ENCODE peak calls at places on chromosomes 3 and 15, in seven cellular contexts. K is prostate gland, X is right cardiac atrium, N is tibial nerve, F is GM06990, T is uterus, M is body of pancreas. D is an unnamed sample.
A peak's percentile ranks its signal among the peaks of the same experiment; 100 is the strongest.

GRCh38 chr3:136838641-136839555 is 20.0 kb downstream of the SLC35G2 start:
- DNase-seq in F (no peak), T (no peak), M (no peak), N (no peak), K (no peak), X (no peak), D (no peak)

GRCh38 chr15:23039917-23040281 is 530 bp upstream of the TUBGCP5 start:
- DNase-seq in N (no peak), X (peak; percentile 63), F (no peak), T (no peak), M (no peak), K (no peak), D (no peak)

GRCh38 chr15:61685971-61686370 is 374.3 kb downstream of the VPS13C start:
- DNase-seq in K (no peak), F (no peak), T (no peak), N (no peak), M (no peak), X (no peak), D (no peak)

GRCh38 chr15:97692317-97693015 is 268.0 kb upstream of the ARRDC4 start:
- DNase-seq in X (peak; percentile 47), K (no peak), N (no peak), M (no peak), T (no peak), F (no peak), D (no peak)

GRCh38 chr15:29920515-29920914 is 98.2 kb upstream of the TJP1 start:
- DNase-seq in M (peak; percentile 60), T (no peak), X (no peak), F (no peak), N (no peak), K (peak; percentile 66), D (no peak)

GRCh38 chr15:51135276-51135675 is 40.6 kb upstream of the TNFAIP8L3 start:
- DNase-seq in F (no peak), X (no peak), K (no peak), T (no peak), M (no peak), N (no peak), D (no peak)

GRCh38 chr15:25850154-25851111 is 12.7 kb downstream of the ATP10A start:
- DNase-seq in X (peak; percentile 94), K (peak; percentile 51), T (peak; percentile 66), N (peak; percentile 49), M (peak; percentile 60), F (peak; percentile 74), D (no peak)

GRCh38 chr3:51373658-51374421 is 11.3 kb upstream of the MANF start:
- DNase-seq in F (no peak), M (no peak), X (no peak), T (no peak), K (no peak), N (no peak), D (no peak)

GRCh38 chr15:25787855-25788521 is 75.1 kb downstream of the ATP10A start:
- DNase-seq in N (no peak), M (peak; percentile 31), X (peak; percentile 73), F (no peak), K (no peak), T (no peak), D (no peak)

GRCh38 chr15:48723964-48724363 is 78.5 kb upstream of the FBN1 start:
- DNase-seq in N (no peak), T (no peak), X (no peak), K (no peak), M (no peak), F (no peak), D (no peak)

GRCh38 chr3:98612587-98612986 is 19.2 kb upstream of the CPOX start:
- DNase-seq in T (no peak), N (no peak), K (no peak), X (peak; percentile 63), F (peak; percentile 57), M (peak; percentile 5), D (peak; percentile 16)

GRCh38 chr3:128364808-128365360 is 101.8 kb downstream of the DNAJB8 start:
- DNase-seq in T (no peak), N (no peak), X (no peak), M (no peak), K (no peak), F (no peak), D (no peak)

GRCh38 chr15:79315623-79316328 is 4.9 kb downstream of the TMED3 start:
- DNase-seq in X (no peak), F (no peak), N (no peak), K (no peak), T (no peak), M (peak; percentile 50), D (no peak)

GRCh38 chr3:66748175-66748876 is 247.5 kb upstream of the LRIG1 start:
- DNase-seq in F (no peak), N (no peak), K (no peak), M (no peak), T (no peak), X (no peak), D (no peak)

GRCh38 chr15:28948036-28948435 is 62.3 kb downstream of the APBA2 start:
- DNase-seq in X (no peak), N (no peak), K (no peak), T (no peak), F (no peak), M (no peak), D (no peak)

GRCh38 chr3:13546667-13547171 is 2.2 kb upstream of the FBLN2 start:
- DNase-seq in M (no peak), N (no peak), T (peak; percentile 57), F (no peak), X (peak; percentile 94), K (no peak), D (no peak)

GRCh38 chr3:55511895-55512585 is 24.9 kb upstream of the WNT5A start:
- DNase-seq in M (no peak), F (no peak), X (no peak), N (no peak), K (no peak), T (no peak), D (no peak)

GRCh38 chr3:46717447-46718231 is at the start of gene PRSS50:
- DNase-seq in F (no peak), T (no peak), X (no peak), N (no peak), M (no peak), K (no peak), D (no peak)

GRCh38 chr3:128294999-128295468 is 141.8 kb downstream of the EEFSEC start:
- DNase-seq in N (no peak), K (no peak), F (no peak), M (no peak), T (no peak), X (no peak), D (no peak)

GRCh38 chr3:170709046-170709445 is 123.2 kb upstream of the SLC7A14 start:
- DNase-seq in F (no peak), T (no peak), K (no peak), M (peak; percentile 20), X (no peak), N (no peak), D (no peak)

DNA sequence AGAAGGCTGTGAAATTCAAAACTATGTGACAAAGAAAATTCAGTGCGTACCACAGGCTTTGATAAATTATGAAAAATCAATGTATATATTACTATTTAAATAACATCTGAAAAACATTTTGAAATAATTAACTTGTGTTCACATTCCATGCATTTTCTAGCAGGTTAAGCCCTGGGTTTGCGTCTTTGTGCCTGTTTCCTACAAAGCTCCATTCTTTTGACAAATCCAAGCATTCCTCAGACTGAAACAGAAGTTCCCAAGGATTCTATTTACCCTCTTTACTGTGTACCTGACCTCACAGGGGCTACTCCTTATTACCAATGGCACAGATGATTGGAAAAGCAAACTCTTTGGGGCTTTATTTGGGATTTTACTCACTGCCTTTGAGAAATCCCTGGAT is 1.9 kb downstream of the PAQR9 start:
- DNase-seq in N (no peak), M (no peak), F (no peak), X (no peak), T (no peak), K (no peak), D (no peak)
- H3K4me3 ChIP-seq in N (no peak overlapping the region), M (no peak overlapping the region), F (no peak overlapping the region), X (no peak overlapping the region), T (no peak overlapping the region), K (no peak overlapping the region), D (no peak overlapping the region)

DNA sequence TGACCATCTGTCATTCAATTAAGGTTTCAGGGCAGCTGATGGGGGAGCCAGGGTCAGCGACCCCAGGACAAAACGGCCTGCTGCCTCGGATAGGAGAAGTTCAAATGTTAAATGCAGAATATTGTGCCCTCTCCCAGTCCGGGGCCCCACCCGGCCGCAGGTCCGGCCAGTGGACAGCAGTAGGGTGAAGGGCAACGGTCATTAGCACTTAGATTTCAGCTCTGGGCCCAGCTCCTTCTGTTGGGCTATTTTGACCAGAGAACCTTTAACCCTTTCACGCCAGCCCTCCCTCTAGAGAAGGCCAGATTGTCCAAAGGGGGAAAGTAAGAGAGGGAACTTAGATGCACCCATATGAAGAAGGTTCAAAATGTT is 16.1 kb upstream of the ONECUT1 start:
- DNase-seq in T (no peak), N (no peak), X (no peak), M (no peak), F (no peak), K (no peak), D (no peak)
- H3K4me3 ChIP-seq in T (no peak overlapping the region), N (no peak overlapping the region), X (no peak overlapping the region), M (no peak overlapping the region), F (no peak overlapping the region), K (no peak overlapping the region), D (no peak overlapping the region)

GRCh38 chr3:49840371-49840770 is 16.0 kb downstream of the TRAIP start:
- DNase-seq in X (no peak), M (no peak), T (peak; percentile 24), F (no peak), K (no peak), N (no peak), D (no peak)
- H3K4me3 ChIP-seq in X (no peak overlapping the region), M (no peak overlapping the region), T (no peak overlapping the region), F (no peak overlapping the region), K (no peak overlapping the region), N (no peak overlapping the region), D (no peak overlapping the region)

GRCh38 chr3:183160616-183161015 is 1.9 kb downstream of the LAMP3 start:
- DNase-seq in K (no peak), N (no peak), X (no peak), T (no peak), M (no peak), F (no peak), D (no peak)
- H3K4me3 ChIP-seq in K (no peak overlapping the region), N (no peak overlapping the region), X (no peak overlapping the region), T (no peak overlapping the region), M (no peak overlapping the region), F (peak overlapping the region; percentile 69), D (no peak overlapping the region)

GRCh38 chr15:33126559-33127290 is 67.8 kb downstream of the FMN1 start:
- DNase-seq in M (peak; percentile 69), N (peak; percentile 71), F (no peak), T (peak; percentile 37), X (peak; percentile 88), K (peak; percentile 49), D (no peak)
- H3K4me3 ChIP-seq in M (no peak overlapping the region), N (no peak overlapping the region), F (no peak overlapping the region), T (no peak overlapping the region), X (no peak overlapping the region), K (no peak overlapping the region), D (no peak overlapping the region)

GRCh38 chr3:5580821-5581220 is 393.3 kb downstream of the EDEM1 start:
- DNase-seq in T (no peak), K (no peak), F (no peak), X (no peak), M (no peak), N (no peak), D (no peak)
- H3K4me3 ChIP-seq in T (no peak overlapping the region), K (no peak overlapping the region), F (no peak overlapping the region), X (no peak overlapping the region), M (no peak overlapping the region), N (no peak overlapping the region), D (no peak overlapping the region)

D was measured in WERI-Rb-1.